ENCODE peak calls at places on chromosomes 6 and 20, in four cellular contexts. One of them, this sample, is unnamed.
A peak's percentile ranks its signal among the peaks of the same experiment; 100 is the strongest.

GRCh38 chr6:105077592-105078463 is 102.0 kb downstream of the POPDC3 start:
- DNase-seq in cardiac muscle cell: peak; percentile 68
- DNase-seq in psoas muscle: no peak
- DNase-seq in GM23248: peak; percentile 78
- DNase-seq in this sample: peak; percentile 43

GRCh38 chr20:50019466-50020256 is 36.9 kb downstream of the SNAI1 start:
- DNase-seq in psoas muscle: peak; percentile 47
- DNase-seq in GM23248: no peak
- DNase-seq in cardiac muscle cell: no peak
- DNase-seq in this sample: no peak

GRCh38 chr6:155123520-155123919 is 128.4 kb downstream of the TIAM2 start:
- DNase-seq in psoas muscle: no peak
- DNase-seq in cardiac muscle cell: no peak
- DNase-seq in GM23248: no peak
- DNase-seq in this sample: no peak

GRCh38 chr6:105620878-105621277 is 218.0 kb upstream of the PREP start:
- DNase-seq in GM23248: peak; percentile 27
- DNase-seq in psoas muscle: no peak
- DNase-seq in cardiac muscle cell: peak; percentile 16
- DNase-seq in this sample: no peak

GRCh38 chr6:24430086-24430485 is 27.4 kb downstream of the MRS2 start:
- DNase-seq in cardiac muscle cell: no peak
- DNase-seq in GM23248: peak; percentile 82
- DNase-seq in psoas muscle: no peak
- DNase-seq in this sample: no peak

GRCh38 chr6:131281471-131282270 is 146.4 kb downstream of the AKAP7 start:
- DNase-seq in GM23248: peak; percentile 9
- DNase-seq in psoas muscle: no peak
- DNase-seq in cardiac muscle cell: peak; percentile 44
- DNase-seq in this sample: no peak

GRCh38 chr6:156948807-156949206 is 171.6 kb downstream of the ARID1B start:
- DNase-seq in GM23248: peak; percentile 83
- DNase-seq in cardiac muscle cell: peak; percentile 65
- DNase-seq in psoas muscle: no peak
- DNase-seq in this sample: peak; percentile 52

GRCh38 chr6:31948753-31949413 is 3.0 kb downstream of the CFB start:
- DNase-seq in psoas muscle: no peak
- DNase-seq in GM23248: peak; percentile 71
- DNase-seq in cardiac muscle cell: no peak
- DNase-seq in this sample: no peak

GRCh38 chr6:148611213-148611612 is 135.6 kb upstream of the UST start:
- DNase-seq in GM23248: peak; percentile 94
- DNase-seq in psoas muscle: peak; percentile 71
- DNase-seq in cardiac muscle cell: peak; percentile 83
- DNase-seq in this sample: no peak

GRCh38 chr6:44012078-44012493 is 115.2 kb downstream of the MRPL14 start:
- DNase-seq in psoas muscle: no peak
- DNase-seq in GM23248: peak; percentile 89
- DNase-seq in cardiac muscle cell: peak; percentile 93
- DNase-seq in this sample: peak; percentile 67

GRCh38 chr6:20978176-20978614 is 443.9 kb downstream of the CDKAL1 start:
- DNase-seq in psoas muscle: no peak
- DNase-seq in cardiac muscle cell: peak; percentile 15
- DNase-seq in GM23248: peak; percentile 83
- DNase-seq in this sample: no peak

GRCh38 chr6:116424001-116424400 is 37.2 kb upstream of the CALHM6 start:
- DNase-seq in psoas muscle: no peak
- DNase-seq in GM23248: peak; percentile 88
- DNase-seq in cardiac muscle cell: no peak
- DNase-seq in this sample: no peak

GRCh38 chr6:160030103-160030502 is 61.2 kb downstream of the IGF2R start:
- DNase-seq in psoas muscle: peak; percentile 92
- DNase-seq in GM23248: peak; percentile 88
- DNase-seq in cardiac muscle cell: peak; percentile 96
- DNase-seq in this sample: peak; percentile 95

GRCh38 chr6:153668758-153669157 is 370.3 kb upstream of the OPRM1 start:
- DNase-seq in psoas muscle: no peak
- DNase-seq in cardiac muscle cell: no peak
- DNase-seq in GM23248: no peak
- DNase-seq in this sample: no peak

GRCh38 chr6:84601366-84601765 is 163.0 kb downstream of the TBX18 start:
- DNase-seq in cardiac muscle cell: no peak
- DNase-seq in GM23248: no peak
- DNase-seq in psoas muscle: no peak
- DNase-seq in this sample: no peak

GRCh38 chr6:56889492-56889891 is 65.4 kb upstream of the BEND6 start:
- DNase-seq in GM23248: no peak
- DNase-seq in cardiac muscle cell: no peak
- DNase-seq in psoas muscle: no peak
- DNase-seq in this sample: no peak

GRCh38 chr6:111817451-111818146 is 55.7 kb downstream of the FYN start:
- DNase-seq in GM23248: no peak
- DNase-seq in cardiac muscle cell: no peak
- DNase-seq in psoas muscle: peak; percentile 21
- DNase-seq in this sample: no peak

GRCh38 chr20:59412896-59413295 is 112.5 kb downstream of the EDN3 start:
- DNase-seq in cardiac muscle cell: no peak
- DNase-seq in psoas muscle: no peak
- DNase-seq in GM23248: no peak
- DNase-seq in this sample: no peak

GRCh38 chr6:111722220-111722731 is 116.6 kb upstream of the TRAF3IP2 start:
- DNase-seq in psoas muscle: no peak
- DNase-seq in GM23248: peak; percentile 75
- DNase-seq in cardiac muscle cell: peak; percentile 88
- DNase-seq in this sample: no peak

GRCh38 chr6:55704421-55704820 is 125.4 kb upstream of the HMGCLL1 start:
- DNase-seq in psoas muscle: no peak
- DNase-seq in cardiac muscle cell: peak; percentile 40
- DNase-seq in GM23248: peak; percentile 79
- DNase-seq in this sample: no peak

GRCh38 chr6:90484903-90485302 is 102.0 kb downstream of the MAP3K7 start:
- DNase-seq in psoas muscle: no peak
- DNase-seq in cardiac muscle cell: no peak
- DNase-seq in GM23248: no peak
- DNase-seq in this sample: no peak

GRCh38 chr6:135002229-135002844 is 52.3 kb downstream of the HBS1L start:
- DNase-seq in GM23248: peak; percentile 61
- DNase-seq in cardiac muscle cell: peak; percentile 38
- DNase-seq in psoas muscle: no peak
- DNase-seq in this sample: no peak

GRCh38 chr6:125986956-125987617 is 747 bp downstream of the TRMT11 start:
- DNase-seq in psoas muscle: no peak
- DNase-seq in GM23248: peak; percentile 44
- DNase-seq in cardiac muscle cell: peak; percentile 25
- DNase-seq in this sample: no peak

GRCh38 chr20:30489604-30490003 is 767.9 kb upstream of the DEFB115 start:
- DNase-seq in GM23248: no peak
- DNase-seq in cardiac muscle cell: no peak
- DNase-seq in psoas muscle: no peak
- DNase-seq in this sample: no peak

DNA sequence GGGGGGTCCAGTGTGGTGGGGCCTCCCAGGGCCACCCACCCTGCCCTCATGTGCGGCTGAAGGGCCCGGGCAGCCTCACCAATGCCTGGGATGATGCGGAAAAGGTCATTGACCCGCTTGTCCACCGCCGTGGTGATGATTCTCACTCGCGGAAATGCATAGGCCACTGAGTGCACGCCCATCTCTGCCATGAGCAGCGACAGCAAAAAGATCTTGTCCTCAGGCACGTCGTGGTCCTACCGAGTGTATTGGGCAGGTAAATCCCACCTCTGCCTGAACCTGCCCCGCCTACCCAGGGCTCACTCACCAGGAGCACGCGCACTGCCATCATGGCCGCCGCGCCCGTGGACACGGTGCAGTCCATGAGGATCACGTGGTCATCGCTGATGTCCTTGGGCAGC is 16.1 kb downstream of the UCKL1 start:
- DNase-seq in psoas muscle: no peak
- DNase-seq in cardiac muscle cell: no peak
- DNase-seq in GM23248: no peak
- DNase-seq in this sample: no peak
- H3K27ac ChIP-seq in psoas muscle: no peak overlapping the region
- H3K27ac ChIP-seq in cardiac muscle cell: no peak overlapping the region
- H3K27ac ChIP-seq in GM23248: no peak overlapping the region
- H3K27ac ChIP-seq in this sample: no peak overlapping the region

DNA sequence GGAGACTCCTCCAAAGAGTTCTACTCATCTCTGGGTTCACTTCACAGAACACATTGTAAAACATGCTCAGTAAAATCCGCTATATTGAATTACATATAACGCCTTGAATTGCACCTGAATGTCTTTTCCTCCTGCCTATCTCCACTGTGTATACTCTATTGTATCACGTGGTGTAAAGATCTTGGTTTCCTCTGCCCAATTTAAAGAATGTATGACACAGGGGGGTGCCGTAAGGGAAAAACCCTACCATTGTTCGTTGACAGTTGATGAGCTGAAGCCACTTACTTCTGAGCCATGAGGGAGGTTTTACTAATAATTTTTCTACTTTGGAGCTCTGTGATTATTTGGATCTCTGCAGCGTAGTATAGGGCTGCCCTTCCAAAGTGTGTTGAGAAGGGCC is 6.0 kb downstream of the ASF1A start:
- DNase-seq in GM23248: no peak
- DNase-seq in psoas muscle: no peak
- DNase-seq in cardiac muscle cell: no peak
- DNase-seq in this sample: no peak
- H3K27ac ChIP-seq in GM23248: no peak overlapping the region
- H3K27ac ChIP-seq in psoas muscle: no peak overlapping the region
- H3K27ac ChIP-seq in cardiac muscle cell: no peak overlapping the region
- H3K27ac ChIP-seq in this sample: no peak overlapping the region

GRCh38 chr6:11814819-11815218 is 36.2 kb upstream of the ADTRP start:
- DNase-seq in GM23248: no peak
- DNase-seq in cardiac muscle cell: no peak
- DNase-seq in psoas muscle: no peak
- DNase-seq in this sample: no peak
- H3K27ac ChIP-seq in GM23248: peak overlapping the region; percentile 70
- H3K27ac ChIP-seq in cardiac muscle cell: no peak overlapping the region
- H3K27ac ChIP-seq in psoas muscle: no peak overlapping the region
- H3K27ac ChIP-seq in this sample: no peak overlapping the region

DNA sequence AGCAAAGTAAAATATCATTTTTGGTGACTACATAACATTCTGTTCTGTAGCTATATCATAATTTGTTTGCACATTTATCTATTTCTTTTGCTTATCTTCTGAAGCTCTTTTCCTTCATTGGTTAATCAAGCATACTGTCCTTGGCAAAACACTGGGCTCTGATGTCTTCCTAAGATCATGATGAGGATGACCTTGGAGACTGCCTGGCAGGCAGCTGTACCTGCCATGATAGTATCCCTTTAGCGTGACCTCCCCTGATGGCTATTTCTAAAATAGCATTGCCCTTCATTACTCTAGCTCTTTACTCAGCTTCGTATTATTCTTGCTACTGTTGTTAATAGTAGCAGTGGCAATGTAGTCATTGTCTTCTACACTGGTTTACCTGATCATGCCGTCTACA is 46.0 kb upstream of the ELOVL5 start:
- DNase-seq in psoas muscle: no peak
- DNase-seq in GM23248: no peak
- DNase-seq in cardiac muscle cell: no peak
- DNase-seq in this sample: no peak
- H3K27ac ChIP-seq in psoas muscle: no peak overlapping the region
- H3K27ac ChIP-seq in GM23248: no peak overlapping the region
- H3K27ac ChIP-seq in cardiac muscle cell: no peak overlapping the region
- H3K27ac ChIP-seq in this sample: no peak overlapping the region

GRCh38 chr20:12411246-12411940 is 493.7 kb downstream of the BTBD3 start:
- DNase-seq in cardiac muscle cell: no peak
- DNase-seq in psoas muscle: no peak
- DNase-seq in GM23248: no peak
- DNase-seq in this sample: no peak

GRCh38 chr20:12410783-12411182 is 493.1 kb downstream of the BTBD3 start:
- DNase-seq in GM23248: no peak
- DNase-seq in psoas muscle: no peak
- DNase-seq in cardiac muscle cell: no peak
- DNase-seq in this sample: no peak

GRCh38 chr20:12404941-12405340 is 487.2 kb downstream of the BTBD3 start:
- DNase-seq in psoas muscle: no peak
- DNase-seq in GM23248: no peak
- DNase-seq in cardiac muscle cell: no peak
- DNase-seq in this sample: no peak

GRCh38 chr20:12409501-12409900 is 491.8 kb downstream of the BTBD3 start:
- DNase-seq in GM23248: no peak
- DNase-seq in cardiac muscle cell: no peak
- DNase-seq in psoas muscle: no peak
- DNase-seq in this sample: no peak

GRCh38 chr20:12406978-12407377 is 489.3 kb downstream of the BTBD3 start:
- DNase-seq in GM23248: no peak
- DNase-seq in cardiac muscle cell: no peak
- DNase-seq in psoas muscle: no peak
- DNase-seq in this sample: no peak
- H3K27ac ChIP-seq in GM23248: no peak overlapping the region
- H3K27ac ChIP-seq in cardiac muscle cell: no peak overlapping the region
- H3K27ac ChIP-seq in psoas muscle: no peak overlapping the region
- H3K27ac ChIP-seq in this sample: no peak overlapping the region

GRCh38 chr6:30592287-30592686 is 21.0 kb downstream of the ABCF1 start:
- DNase-seq in GM23248: no peak
- DNase-seq in psoas muscle: no peak
- DNase-seq in cardiac muscle cell: no peak
- DNase-seq in this sample: no peak
- H3K27ac ChIP-seq in GM23248: no peak overlapping the region
- H3K27ac ChIP-seq in psoas muscle: peak overlapping the region; percentile 16
- H3K27ac ChIP-seq in cardiac muscle cell: no peak overlapping the region
- H3K27ac ChIP-seq in this sample: no peak overlapping the region

GRCh38 chr6:41519305-41519747 is 26.9 kb upstream of the FOXP4 start:
- DNase-seq in cardiac muscle cell: no peak
- DNase-seq in GM23248: no peak
- DNase-seq in psoas muscle: no peak
- DNase-seq in this sample: no peak
- H3K27ac ChIP-seq in cardiac muscle cell: peak overlapping the region; percentile 68
- H3K27ac ChIP-seq in GM23248: no peak overlapping the region
- H3K27ac ChIP-seq in psoas muscle: no peak overlapping the region
- H3K27ac ChIP-seq in this sample: no peak overlapping the region

GRCh38 chr6:30325150-30325872 is 1.4 kb upstream of the TRIM39 start:
- DNase-seq in cardiac muscle cell: peak; percentile 59
- DNase-seq in GM23248: peak; percentile 88
- DNase-seq in psoas muscle: peak; percentile 43
- DNase-seq in this sample: peak; percentile 31
- H3K27ac ChIP-seq in cardiac muscle cell: peak overlapping the region; percentile 89
- H3K27ac ChIP-seq in GM23248: peak overlapping the region; percentile 90
- H3K27ac ChIP-seq in psoas muscle: peak overlapping the region; percentile 99
- H3K27ac ChIP-seq in this sample: peak overlapping the region; percentile 91

DNA sequence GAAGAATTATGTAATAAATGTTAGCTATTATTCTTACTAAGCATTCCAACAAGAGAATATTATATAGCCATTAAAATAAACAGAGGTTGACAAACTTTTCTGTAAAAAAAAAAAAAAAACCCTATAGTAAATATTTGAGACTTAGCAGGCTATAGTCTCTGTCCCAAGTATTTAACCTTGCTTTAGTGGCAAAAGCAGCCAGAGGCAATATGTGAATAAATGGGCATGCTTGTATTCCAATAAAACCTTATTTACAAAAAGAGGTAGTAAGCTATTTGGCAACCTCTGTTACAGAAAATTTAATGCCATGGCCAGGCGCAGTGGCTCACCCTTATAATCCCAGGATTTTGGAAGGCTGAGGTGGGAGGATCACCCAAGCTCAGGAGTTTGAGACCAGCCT is 14.6 kb downstream of the CDK5RAP1 start:
- DNase-seq in psoas muscle: no peak
- DNase-seq in GM23248: no peak
- DNase-seq in cardiac muscle cell: no peak
- DNase-seq in this sample: no peak
- H3K27ac ChIP-seq in psoas muscle: no peak overlapping the region
- H3K27ac ChIP-seq in GM23248: peak overlapping the region; percentile 36
- H3K27ac ChIP-seq in cardiac muscle cell: no peak overlapping the region
- H3K27ac ChIP-seq in this sample: no peak overlapping the region

This sample was measured in SJSA1.